ENCODE peak calls at places on chromosome 17, in five cellular contexts. X is tibial nerve, A is heart left ventricle, H is A549, O is neural crest cell. P is an unnamed sample.

GRCh38 chr17:35063514-35064223 is at the start of gene RFFL:
- DNase-seq in A (peak), O (peak), H (peak), X (peak), P (peak)

GRCh38 chr17:27540300-27541105 is 84.3 kb downstream of the KSR1 start:
- DNase-seq in H (peak), X (peak), A (peak), O (no peak), P (no peak)

GRCh38 chr17:19724501-19725420 is 8.4 kb upstream of the SLC47A2 start:
- DNase-seq in A (peak), X (peak), H (no peak), O (no peak), P (peak)

GRCh38 chr17:78599419-78599818 is 22.2 kb upstream of the DNAH17 start:
- DNase-seq in O (no peak), H (no peak), X (no peak), A (no peak), P (no peak)

GRCh38 chr17:51765558-51766145 is 392.9 kb downstream of the CA10 start:
- DNase-seq in H (no peak), A (no peak), O (no peak), X (no peak), P (no peak)

GRCh38 chr17:80262291-80262690 is 1.6 kb downstream of the RNF213 start:
- DNase-seq in X (no peak), O (no peak), H (no peak), A (no peak), P (no peak)

GRCh38 chr17:57207396-57207795 is 48.9 kb upstream of the MSI2 start:
- DNase-seq in O (no peak), X (no peak), H (no peak), A (no peak), P (no peak)

GRCh38 chr17:353838-354234 is 1.2 kb upstream of the RPH3AL start:
- DNase-seq in H (no peak), X (no peak), O (no peak), A (no peak), P (no peak)

GRCh38 chr17:72732893-72733618 is 359.4 kb downstream of the SLC39A11 start:
- DNase-seq in X (no peak), H (no peak), O (no peak), A (no peak), P (no peak)

GRCh38 chr17:67784364-67785121 is 40.8 kb upstream of the BPTF start:
- DNase-seq in A (no peak), O (no peak), H (no peak), X (no peak), P (no peak)

GRCh38 chr17:10119203-10120112 is 78.9 kb downstream of the GAS7 start:
- DNase-seq in A (no peak), H (no peak), O (no peak), X (no peak), P (no peak)

GRCh38 chr17:60142872-60143499 is 6.8 kb upstream of the CA4 start:
- DNase-seq in H (peak), A (peak), O (peak), X (peak), P (peak)

GRCh38 chr17:81346908-81347349 is 48.3 kb upstream of the BAHCC1 start:
- DNase-seq in H (no peak), X (no peak), O (no peak), A (no peak), P (no peak)

GRCh38 chr17:43579570-43580140 is 33.5 kb upstream of the ETV4 start:
- DNase-seq in X (no peak), H (peak), A (no peak), O (no peak), P (no peak)

GRCh38 chr17:43427362-43428043 is 28.7 kb downstream of the ARL4D start:
- DNase-seq in X (no peak), H (no peak), A (no peak), O (no peak), P (no peak)

GRCh38 chr17:29592850-29593545 is at the start of gene ANKRD13B:
- DNase-seq in A (no peak), H (peak), O (peak), X (no peak), P (no peak)

GRCh38 chr17:29594441-29595090 is 1.6 kb downstream of the ANKRD13B start:
- DNase-seq in O (no peak), H (no peak), X (no peak), A (peak), P (no peak)

GRCh38 chr17:29591737-29592624 is 951 bp upstream of the ANKRD13B start:
- DNase-seq in A (peak), O (peak), H (peak), X (peak), P (peak)

GRCh38 chr17:29595107-29595942 is 2.4 kb downstream of the ANKRD13B start:
- DNase-seq in A (peak), X (no peak), H (no peak), O (no peak), P (no peak)

DNA sequence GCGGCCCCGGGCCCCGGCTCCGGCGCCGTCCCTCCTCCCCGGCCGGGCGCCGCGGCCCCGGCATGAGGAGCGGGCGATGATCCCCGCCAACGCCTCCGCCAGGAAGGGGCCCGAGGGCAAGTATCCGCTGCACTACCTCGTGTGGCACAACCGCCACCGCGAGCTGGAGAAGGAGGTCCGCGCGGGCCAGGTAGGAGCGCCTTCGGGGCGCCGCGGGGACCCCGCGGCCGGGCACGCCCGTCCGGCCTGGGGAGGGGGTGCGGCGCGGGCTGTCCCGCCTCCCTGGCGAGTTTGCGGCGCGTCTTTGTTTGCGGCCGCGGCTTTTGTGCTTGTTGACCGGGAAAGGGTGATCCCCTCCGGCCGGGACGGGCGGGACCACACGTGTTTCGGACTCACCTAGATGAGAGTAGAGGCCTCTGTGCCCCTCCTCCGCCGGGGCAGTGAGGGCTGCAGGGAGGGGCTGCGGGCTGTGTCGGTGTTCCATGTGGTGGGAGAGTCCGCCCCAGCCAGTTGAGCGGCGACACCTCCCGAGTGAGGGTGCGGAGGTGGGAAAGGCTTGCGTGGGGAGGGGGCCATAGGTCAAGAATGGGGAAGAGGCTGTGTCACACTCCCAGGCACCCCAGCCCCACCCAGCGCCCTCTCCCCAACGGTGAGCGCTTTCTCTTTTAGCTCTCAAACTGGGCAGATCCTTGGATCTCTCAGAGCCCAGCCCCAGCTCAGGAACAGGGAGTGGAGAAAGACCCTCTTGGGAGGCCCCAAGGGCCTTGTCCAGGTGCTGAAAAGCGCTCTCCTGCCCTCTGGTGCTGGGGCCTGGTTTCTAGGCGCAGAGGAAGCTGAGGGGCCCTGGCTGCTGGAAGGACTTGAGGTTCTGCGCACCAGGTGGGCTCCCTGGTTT is 861 bp downstream of the ANKRD13B start:
- DNase-seq in A (peak), O (no peak), X (no peak), H (peak), P (no peak)
- TF ChIP-seq CTCF in A (peak), O (no peak), X (no peak), H (peak), P (peak)

GRCh38 chr17:47953945-47954344 is 3.7 kb downstream of the PRR15L start:
- DNase-seq in O (no peak), H (no peak), X (no peak), A (no peak), P (no peak)
- TF ChIP-seq CTCF in O (peak), H (no peak), X (no peak), A (no peak), P (no peak)

DNA sequence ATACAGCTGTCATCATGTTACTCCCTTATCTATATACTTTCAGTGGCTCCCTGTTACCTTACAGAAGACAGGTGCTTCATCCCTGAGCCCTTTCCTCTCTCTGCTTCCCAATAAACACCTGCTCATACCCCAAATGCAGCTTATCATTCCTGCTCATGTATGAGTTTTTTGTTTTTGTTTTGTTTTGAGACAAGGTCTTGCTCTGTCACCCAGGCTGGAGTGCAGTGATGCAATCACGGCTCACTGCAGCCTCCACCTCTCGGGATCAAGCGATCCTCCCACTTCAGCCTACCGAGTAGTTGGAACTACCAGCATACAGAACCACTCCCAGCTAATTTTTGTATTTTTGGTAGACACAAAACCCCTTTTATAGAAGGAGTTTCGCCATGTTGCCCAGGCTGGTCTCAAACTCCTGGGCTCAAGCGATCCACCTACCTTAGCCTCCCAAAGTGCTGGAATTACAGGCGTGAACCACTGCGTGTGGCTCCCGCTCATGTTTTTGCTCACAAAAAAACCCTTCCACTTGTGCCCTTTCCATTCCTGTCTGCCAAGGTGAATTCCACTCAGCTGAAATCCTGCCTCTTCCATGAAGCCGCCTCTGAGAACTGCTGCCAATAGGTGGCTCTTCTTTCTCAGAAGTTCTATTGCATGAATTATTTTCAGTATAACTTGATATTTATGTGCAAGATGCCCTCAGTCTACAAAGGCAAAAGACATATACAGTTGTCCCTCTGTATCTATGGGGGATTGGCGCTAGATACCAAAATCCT is 7.9 kb upstream of the RNF157 start:
- DNase-seq in H (no peak), A (no peak), O (no peak), X (no peak), P (no peak)
- TF ChIP-seq CTCF in H (peak), A (peak), O (no peak), X (no peak), P (no peak)

GRCh38 chr17:21452377-21453143 is 76.4 kb downstream of the KCNJ12 start:
- DNase-seq in A (peak), H (peak), O (no peak), X (no peak), P (peak)
- TF ChIP-seq CTCF in A (peak), H (peak), O (peak), X (peak), P (peak)

P was measured in CD4-positive, alpha-beta T cell.